ENCODE peak calls at places on chromosomes 11 and 22, in six cellular contexts. Y, G, O, C, M and H are unnamed samples.

GRCh38 chr11:106231591-106231990 is 154.1 kb downstream of the AASDHPPT start:
- DNase-seq in G (no peak), M (no peak), C (peak), Y (no peak), O (peak), H (no peak)

GRCh38 chr11:119759324-119759723 is 30.3 kb upstream of the NECTIN1 start:
- DNase-seq in C (peak), M (no peak), G (peak), O (peak), Y (no peak), H (no peak)

GRCh38 chr22:27801197-27801615 is 350 bp downstream of the MN1 start:
- DNase-seq in Y (no peak), M (peak), O (no peak), C (peak), G (no peak), H (peak)

GRCh38 chr11:134574425-134574824 is 162.4 kb upstream of the B3GAT1 start:
- DNase-seq in C (no peak), O (no peak), G (no peak), M (no peak), Y (no peak), H (no peak)

GRCh38 chr11:16897460-16898061 is 116.7 kb downstream of the PLEKHA7 start:
- DNase-seq in G (no peak), Y (no peak), M (no peak), C (no peak), O (no peak), H (peak)

GRCh38 chr22:47354668-47355387 is 592.4 kb downstream of the TBC1D22A start:
- DNase-seq in C (no peak), Y (no peak), M (no peak), O (no peak), G (no peak), H (peak)

GRCh38 chr11:129436573-129436972 is 60.9 kb downstream of the BARX2 start:
- DNase-seq in C (no peak), O (no peak), G (no peak), Y (peak), M (no peak), H (no peak)

GRCh38 chr11:122642472-122642922 is 13.0 kb upstream of the UBASH3B start:
- DNase-seq in O (peak), M (peak), G (no peak), C (peak), Y (no peak), H (no peak)

GRCh38 chr22:45886502-45886901 is 90.5 kb downstream of the WNT7B start:
- DNase-seq in C (no peak), O (no peak), G (no peak), Y (no peak), M (no peak), H (no peak)

GRCh38 chr22:32050678-32051515 is 7.8 kb downstream of the SLC5A1 start:
- DNase-seq in Y (no peak), C (peak), O (peak), M (peak), G (peak), H (no peak)

GRCh38 chr22:47687364-47687655 is 924.9 kb downstream of the TBC1D22A start:
- DNase-seq in M (no peak), Y (no peak), G (no peak), C (no peak), O (no peak), H (no peak)

GRCh38 chr11:77299528-77299993 is 1.9 kb downstream of the GDPD4 start:
- DNase-seq in M (peak), C (peak), Y (no peak), G (peak), O (no peak), H (no peak)

GRCh38 chr22:23862103-23862502 is 4.4 kb downstream of the SLC2A11 start:
- DNase-seq in M (peak), Y (peak), G (peak), O (no peak), C (peak), H (no peak)

GRCh38 chr11:88229303-88229702 is 54.1 kb upstream of the RAB38 start:
- DNase-seq in G (no peak), Y (no peak), M (no peak), O (no peak), C (no peak), H (no peak)

GRCh38 chr11:104476454-104476853 is 312.5 kb upstream of the PDGFD start:
- DNase-seq in Y (no peak), M (no peak), C (no peak), G (no peak), O (no peak), H (no peak)